ENCODE peak calls at places on chromosomes 7 and 10, in seven cellular contexts. I is PC-3; M is trophoblast cell; X is heart right ventricle; U is CD4-positive, CD25-positive, alpha-beta regulatory T cell; R is upper lobe of left lung; D is neuronal stem cell. H is an unnamed sample. For H3K4me1, the result is how much of the 10 kb centered on the place peaks cover.

GRCh38 chr10:97596101-97597055 is 6.9 kb downstream of the C10orf62 start:
- DNase-seq in D (no peak), I (peak), R (no peak), M (no peak), X (no peak), U (no peak), H (peak)

GRCh38 chr10:70684374-70684773 is 12.1 kb downstream of the ADAMTS14 start:
- DNase-seq in D (no peak), X (no peak), M (no peak), I (no peak), U (no peak), R (no peak), H (no peak)

GRCh38 chr7:55130079-55130476 is 111.3 kb downstream of the EGFR start:
- DNase-seq in I (no peak), D (no peak), M (peak), R (no peak), U (no peak), X (no peak), H (no peak)

GRCh38 chr7:144853542-144853941 is 17.7 kb upstream of the TPK1 start:
- DNase-seq in D (no peak), R (no peak), U (no peak), X (no peak), M (no peak), I (no peak), H (no peak)

GRCh38 chr10:87558333-87558732 is 53.6 kb downstream of the MINPP1 start:
- DNase-seq in M (no peak), D (no peak), I (no peak), R (no peak), X (no peak), U (no peak), H (no peak)

GRCh38 chr7:100013328-100013676 is 2.1 kb upstream of the ZKSCAN1 start:
- DNase-seq in U (peak), M (no peak), D (no peak), I (peak), X (no peak), R (no peak), H (no peak)

GRCh38 chr7:136180984-136181383 is 203.8 kb upstream of the MTPN start:
- DNase-seq in M (no peak), D (no peak), I (no peak), X (no peak), U (no peak), R (no peak), H (no peak)

GRCh38 chr10:93913706-93914105 is 19.9 kb downstream of the SLC35G1 start:
- DNase-seq in M (no peak), D (no peak), U (no peak), R (no peak), X (no peak), I (no peak), H (no peak)

GRCh38 chr10:78627254-78627795 is 441.4 kb upstream of the ZMIZ1 start:
- DNase-seq in M (no peak), R (no peak), D (no peak), I (no peak), U (no peak), X (no peak), H (no peak)

GRCh38 chr10:12308102-12308501 is 41.2 kb upstream of the CAMK1D start:
- DNase-seq in U (no peak), X (no peak), M (no peak), R (no peak), I (no peak), D (no peak), H (no peak)

GRCh38 chr7:152025937-152026890 is 740 bp downstream of the GALNT11 start:
- DNase-seq in I (no peak), M (peak), X (no peak), U (no peak), D (no peak), R (no peak), H (no peak)

GRCh38 chr10:80200687-80201086 is 4.7 kb downstream of the ANXA11 start:
- DNase-seq in U (no peak), D (no peak), X (no peak), I (no peak), M (no peak), R (no peak), H (no peak)

GRCh38 chr10:113681533-113682470 is 2.1 kb downstream of the CASP7 start:
- DNase-seq in D (no peak), I (no peak), U (peak), X (no peak), R (no peak), M (no peak), H (no peak)

GRCh38 chr7:135666836-135667235 is 4.5 kb downstream of the STMP1 start:
- DNase-seq in U (no peak), R (no peak), I (no peak), M (no peak), X (no peak), D (no peak), H (no peak)

GRCh38 chr10:71860243-71861029 is 9.4 kb upstream of the PSAP start:
- DNase-seq in M (peak), R (peak), U (peak), I (peak), D (no peak), X (peak), H (peak)

DNA sequence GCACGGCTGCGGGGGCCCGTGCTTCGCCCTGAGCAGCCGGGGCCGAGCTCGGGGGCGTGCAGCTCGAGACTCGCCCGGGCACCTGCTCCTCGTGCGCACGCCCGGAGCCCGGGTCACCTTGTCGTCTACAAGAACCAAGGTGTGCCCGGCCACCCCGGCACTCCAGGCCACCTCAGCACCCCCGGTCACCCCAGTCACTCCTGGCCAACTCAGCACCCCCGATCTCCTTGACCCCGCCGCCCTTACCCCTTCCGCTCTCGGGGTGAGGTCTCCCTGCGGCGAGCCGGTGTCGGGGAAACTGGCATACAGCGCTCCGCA is 268 bp upstream of the IGFBP3 start:
- DNase-seq in I (no peak), M (no peak), R (no peak), U (no peak), D (peak), X (no peak), H (no peak)
- H3K4me3 ChIP-seq in I (peak), M (peak), R (peak), U (no peak), D (peak), X (peak), H (peak)

GRCh38 chr7:112101083-112101846 is 104.9 kb downstream of the DOCK4 start:
- DNase-seq in D (no peak), U (no peak), R (no peak), M (no peak), I (no peak), X (no peak), H (no peak)
- H3K4me1 ChIP-seq in D (under half), U (under half), R (under half), M (under half), I (under half), X (under half), H (under half)

DNA sequence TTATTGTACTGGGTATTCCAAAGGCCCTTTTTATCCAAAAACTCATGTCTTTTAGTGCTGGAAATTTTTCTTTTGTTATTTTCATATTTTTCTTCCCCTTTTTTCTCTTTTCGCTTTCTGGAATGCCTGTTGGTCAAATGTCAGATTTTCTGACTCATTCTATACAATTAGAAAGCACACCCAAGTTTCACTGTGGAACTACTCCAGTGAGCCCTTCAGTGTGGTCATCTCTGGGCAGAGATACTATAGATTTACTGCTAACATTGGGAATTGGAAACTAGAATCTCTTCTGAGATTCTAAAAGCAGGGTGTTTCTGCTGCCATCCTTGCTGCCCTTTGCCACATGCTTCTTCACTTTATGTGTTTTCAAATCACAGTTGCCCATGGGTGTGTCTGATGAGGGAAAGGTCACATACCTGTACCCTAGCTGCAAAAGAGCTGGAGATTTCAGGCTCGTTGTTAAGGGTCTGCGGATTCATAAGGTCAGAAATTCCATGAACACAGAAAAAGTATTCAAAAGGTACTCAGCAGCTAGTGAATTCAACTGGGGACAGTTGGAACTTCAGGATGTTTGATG is 5.6 kb upstream of the WASL start:
- DNase-seq in R (no peak), X (no peak), I (no peak), M (no peak), D (no peak), U (no peak), H (no peak)
- H3K4me3 ChIP-seq in R (no peak), X (no peak), I (no peak), M (no peak), D (no peak), U (no peak), H (no peak)

DNA sequence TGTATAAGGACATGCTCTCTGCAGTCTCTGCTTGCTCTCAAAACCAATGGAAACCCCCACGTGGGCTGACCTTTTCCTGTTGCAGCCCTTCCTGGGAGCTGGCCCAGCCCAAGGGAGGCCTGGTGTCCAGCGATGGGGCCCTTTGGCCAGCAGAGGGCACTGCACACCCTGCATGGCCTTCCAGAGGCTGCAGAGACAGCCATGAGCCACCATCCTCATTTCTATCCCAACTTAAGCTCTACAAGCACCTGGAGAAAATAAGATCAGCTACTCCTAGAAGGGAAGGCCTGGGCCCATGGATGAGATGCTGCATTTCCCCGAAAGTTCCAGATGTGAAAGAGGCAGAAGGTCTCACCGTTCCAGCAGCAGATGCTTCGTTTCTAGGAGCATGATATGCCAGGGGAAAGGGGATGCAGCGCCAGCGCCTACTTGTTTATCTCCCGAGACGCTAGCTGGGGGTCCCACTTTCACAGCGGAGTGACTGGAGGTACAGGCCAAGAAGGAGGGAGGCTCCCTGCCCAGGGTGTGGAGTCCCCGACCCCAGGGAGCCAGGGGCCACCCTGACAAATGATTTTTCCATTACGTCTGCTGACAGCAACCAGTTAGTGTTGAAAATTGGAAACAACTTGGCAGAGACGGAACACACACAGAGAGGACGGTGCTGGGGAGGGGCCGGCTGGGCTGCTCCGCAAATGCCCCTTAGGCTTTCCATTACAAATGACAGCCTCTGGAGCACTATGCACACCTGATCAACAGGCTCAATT is 106.4 kb downstream of the ZRANB1 start:
- DNase-seq in U (peak), X (peak), M (peak), I (peak), D (peak), R (peak), H (peak)
- H3K4me1 ChIP-seq in U (under half), X (half or more), M (under half), I (under half), D (under half), R (half or more), H (half or more)

GRCh38 chr7:92135100-92135429 is 788 bp upstream of the CYP51A1 start:
- DNase-seq in U (no peak), I (peak), D (no peak), X (no peak), R (no peak), M (no peak), H (no peak)
- H3K4me3 ChIP-seq in U (peak), I (peak), D (peak), X (peak), R (peak), M (peak), H (peak)

GRCh38 chr10:19946791-19947190 is 130.6 kb downstream of the PLXDC2 start:
- DNase-seq in U (no peak), M (no peak), D (no peak), X (no peak), R (no peak), I (no peak), H (no peak)
- H3K4me1 ChIP-seq in U (under half), M (under half), D (under half), X (under half), R (under half), I (under half), H (under half)

DNA sequence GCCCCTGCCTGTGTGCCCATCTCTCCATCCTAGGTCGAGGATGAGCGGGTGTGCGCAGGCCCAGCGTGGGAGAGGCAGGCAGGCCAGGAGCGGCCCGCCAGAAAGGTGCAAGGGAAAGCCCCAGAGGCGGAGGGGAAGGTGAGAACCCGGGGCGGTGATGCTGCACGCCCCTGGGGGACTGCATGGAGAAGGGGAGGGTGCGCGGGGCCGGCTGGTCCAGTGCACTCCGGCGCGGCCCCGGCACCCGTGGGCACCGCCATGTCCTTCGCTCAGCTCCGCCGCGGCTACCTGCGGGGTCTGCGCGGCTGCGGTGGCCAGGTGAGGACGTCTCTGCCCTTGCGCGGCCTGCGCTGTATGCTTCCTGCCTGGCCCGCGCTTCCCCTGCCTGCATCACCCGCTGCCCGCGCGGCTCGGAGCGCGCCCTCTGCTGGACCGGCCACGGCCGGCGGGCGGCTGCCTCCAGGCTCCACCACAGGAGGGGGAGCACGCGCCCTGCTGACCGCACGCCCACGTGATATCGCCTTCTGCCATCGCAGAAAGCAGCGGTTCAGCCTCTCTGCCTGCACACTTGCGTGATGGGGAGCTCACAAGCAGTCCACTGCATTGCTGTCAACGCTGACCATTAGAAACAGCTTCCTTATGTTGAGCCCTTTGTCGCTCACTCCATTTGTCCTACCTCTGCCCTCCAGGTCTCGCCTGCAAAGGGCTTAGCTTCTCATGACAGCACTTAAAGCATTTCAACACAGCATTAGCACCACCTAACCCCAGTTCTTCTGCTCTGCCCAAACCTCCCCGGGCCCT is 73.9 kb downstream of the CXCL12 start:
- DNase-seq in M (peak), R (peak), I (peak), U (peak), D (peak), X (peak), H (peak)
- H3K4me3 ChIP-seq in M (no peak), R (peak), I (no peak), U (no peak), D (no peak), X (peak), H (no peak)

GRCh38 chr10:21402606-21403083 is 122.8 kb downstream of the SKIDA1 start:
- DNase-seq in U (no peak), R (no peak), X (peak), M (no peak), D (no peak), I (peak), H (no peak)

GRCh38 chr10:21403256-21404015 is 122.0 kb downstream of the SKIDA1 start:
- DNase-seq in X (no peak), M (no peak), I (no peak), U (no peak), D (no peak), R (no peak), H (no peak)

GRCh38 chr10:21401196-21401595 is 124.3 kb downstream of the SKIDA1 start:
- DNase-seq in R (no peak), I (no peak), X (no peak), M (no peak), U (no peak), D (no peak), H (no peak)

GRCh38 chr10:21405981-21406380 is 119.5 kb downstream of the SKIDA1 start:
- DNase-seq in U (no peak), M (no peak), R (no peak), X (no peak), D (no peak), I (no peak), H (no peak)

DNA sequence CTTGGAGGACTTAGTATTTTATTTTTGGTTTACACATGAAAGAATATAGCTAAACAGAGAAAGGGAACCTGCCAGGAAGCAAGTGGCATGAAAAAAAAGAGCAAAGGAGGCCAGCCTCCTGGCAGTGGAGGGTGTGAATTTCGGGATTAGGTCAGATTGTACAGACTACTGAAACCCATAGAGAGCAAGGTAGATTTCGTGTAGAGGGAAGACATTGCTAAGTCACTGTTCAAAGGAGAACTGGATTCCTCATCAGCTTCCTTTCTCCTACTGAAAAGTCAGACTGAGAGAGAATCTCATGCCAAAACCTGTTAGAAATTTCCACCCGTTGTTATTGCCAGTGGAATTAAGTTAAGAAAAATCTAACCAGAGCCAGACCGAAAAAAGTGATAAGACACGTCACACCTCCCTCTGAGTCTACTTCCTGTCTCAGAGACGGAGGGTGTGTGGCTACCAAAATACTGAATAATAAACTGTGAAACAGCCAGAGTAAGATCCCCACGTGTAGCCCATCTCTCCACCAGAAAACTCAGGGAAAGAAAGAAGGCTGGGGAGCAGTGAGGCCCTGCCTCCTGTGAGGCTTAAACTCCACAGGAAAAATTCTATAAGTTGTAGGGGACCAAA is 118.8 kb downstream of the SKIDA1 start:
- DNase-seq in R (no peak), M (no peak), I (no peak), D (no peak), U (peak), X (no peak), H (no peak)
- H3K4me1 ChIP-seq in R (under half), M (under half), I (under half), D (under half), U (under half), X (under half), H (under half)

GRCh38 chr7:90599892-90600555 is 3.9 kb downstream of the CDK14 start:
- DNase-seq in U (no peak), M (no peak), R (no peak), D (no peak), I (no peak), X (no peak), H (no peak)

GRCh38 chr7:90607196-90607595 is 11.1 kb downstream of the CDK14 start:
- DNase-seq in M (no peak), X (no peak), R (no peak), D (no peak), I (peak), U (no peak), H (no peak)

GRCh38 chr7:90603346-90603745 is 7.2 kb downstream of the CDK14 start:
- DNase-seq in D (no peak), R (no peak), I (no peak), U (no peak), M (no peak), X (no peak), H (no peak)

GRCh38 chr7:90605055-90605454 is 8.9 kb downstream of the CDK14 start:
- DNase-seq in D (no peak), I (no peak), R (no peak), U (no peak), M (no peak), X (no peak), H (no peak)

GRCh38 chr7:90604383-90604782 is 8.3 kb downstream of the CDK14 start:
- DNase-seq in U (no peak), M (no peak), I (no peak), D (no peak), X (no peak), R (no peak), H (no peak)
- H3K4me3 ChIP-seq in U (no peak), M (no peak), I (no peak), D (no peak), X (no peak), R (no peak), H (no peak)

GRCh38 chr10:3779146-3779707 is 5.8 kb downstream of the KLF6 start:
- DNase-seq in I (no peak), R (peak), M (no peak), U (no peak), X (no peak), D (no peak), H (no peak)
- H3K4me1 ChIP-seq in I (half or more), R (half or more), M (under half), U (half or more), X (half or more), D (under half), H (under half)